ENCODE peak calls at places on chromosomes 1 and 21, in five cellular contexts. H is tibial artery, A is progenitor cell of endocrine pancreas, L is HFFc6, U is GM06990. Q is an unnamed sample.
A peak's percentile ranks its signal among the peaks of the same experiment; 100 is the strongest.

GRCh38 chr21:34195365-34195764 is 122.0 kb downstream of the MRPS6 start:
- DNase-seq in H (no peak), L (no peak), A (no peak), U (no peak), Q (no peak)

GRCh38 chr1:174991473-174991872 is 8.3 kb upstream of the CACYBP start:
- DNase-seq in L (no peak), A (no peak), H (no peak), U (no peak), Q (no peak)

GRCh38 chr1:184112176-184112948 is 60.8 kb downstream of the TSEN15 start:
- DNase-seq in L (no peak), A (no peak), U (no peak), H (no peak), Q (no peak)

GRCh38 chr1:21631944-21632887 is 36.9 kb downstream of the RAP1GAP start:
- DNase-seq in U (no peak), L (no peak), H (no peak), A (no peak), Q (no peak)

GRCh38 chr21:44996501-44996921 is 56.7 kb downstream of the SLX9 start:
- DNase-seq in U (no peak), L (no peak), A (no peak), H (no peak), Q (no peak)

GRCh38 chr1:97630968-97631367 is 289.9 kb downstream of the DPYD start:
- DNase-seq in L (no peak), U (no peak), A (no peak), H (no peak), Q (no peak)

GRCh38 chr21:15190412-15190811 is 125.6 kb upstream of the NRIP1 start:
- DNase-seq in H (no peak), L (no peak), A (no peak), U (no peak), Q (no peak)

GRCh38 chr1:211811126-211811525 is 19.4 kb downstream of the LPGAT1 start:
- DNase-seq in H (no peak), A (no peak), U (no peak), L (no peak), Q (no peak)

GRCh38 chr1:156727914-156728598 is at the start of gene METTL25B:
- DNase-seq in H (peak; percentile 75), A (peak; percentile 67), L (peak; percentile 70), U (peak; percentile 88), Q (peak; percentile 82)

GRCh38 chr1:179001451-179001850 is 24.2 kb upstream of the FAM20B start:
- DNase-seq in H (no peak), L (no peak), U (no peak), A (no peak), Q (no peak)

GRCh38 chr21:40166291-40166843 is 299.1 kb downstream of the PCP4 start:
- DNase-seq in U (no peak), L (peak; percentile 37), H (no peak), A (no peak), Q (no peak)

GRCh38 chr1:63557365-63557987 is 34.2 kb downstream of the EFCAB7 start:
- DNase-seq in A (no peak), H (no peak), L (peak; percentile 42), U (no peak), Q (no peak)

GRCh38 chr1:22646359-22646758 is 2.9 kb downstream of the C1QC start:
- DNase-seq in L (no peak), U (no peak), H (no peak), A (no peak), Q (no peak)

GRCh38 chr1:169111472-169111871 is 5.0 kb downstream of the ATP1B1 start:
- DNase-seq in L (no peak), A (no peak), U (no peak), H (no peak), Q (no peak)

GRCh38 chr21:42219606-42220137 is 732 bp downstream of the ABCG1 start:
- DNase-seq in A (no peak), L (no peak), H (no peak), U (no peak), Q (peak; percentile 62)

GRCh38 chr1:30690115-30690645 is 33.2 kb downstream of the MATN1 start:
- DNase-seq in L (no peak), H (no peak), A (no peak), U (no peak), Q (no peak)

GRCh38 chr1:3945222-3945621 is 45.1 kb upstream of the C1orf174 start:
- DNase-seq in H (no peak), U (no peak), A (no peak), L (no peak), Q (no peak)

GRCh38 chr1:173527151-173527826 is 50.2 kb downstream of the PRDX6 start:
- DNase-seq in A (no peak), H (peak; percentile 40), U (no peak), L (no peak), Q (no peak)

DNA sequence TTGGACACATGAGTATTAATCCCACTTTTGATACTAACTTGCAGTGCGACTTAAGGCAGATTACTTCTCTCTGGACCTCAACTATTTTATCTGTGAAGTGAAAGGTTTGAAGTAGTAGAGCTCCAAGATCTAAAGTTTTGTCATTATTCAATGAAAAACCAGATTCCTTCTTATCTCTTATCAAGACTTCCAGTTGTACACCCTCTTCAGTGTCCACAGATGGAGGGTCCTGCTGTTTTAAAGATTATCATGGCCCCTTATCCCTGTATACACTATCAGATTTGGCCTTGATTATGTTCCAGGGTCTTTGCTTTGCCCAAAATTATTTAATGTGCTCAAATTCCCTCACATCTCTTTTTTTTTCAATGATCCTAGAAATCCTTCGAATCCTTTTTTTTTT is 1.1 kb downstream of the C1orf50 start:
- DNase-seq in L (no peak), A (no peak), U (no peak), H (no peak), Q (no peak)
- TF ChIP-seq CTCF in L (no peak), A (no peak), U (no peak), H (no peak), Q (no peak)

GRCh38 chr1:8992936-8993687 is 33.1 kb downstream of the SLC2A7 start:
- DNase-seq in L (no peak), A (no peak), U (no peak), H (no peak), Q (no peak)
- TF ChIP-seq CTCF in L (peak; percentile 71), A (peak; percentile 13), U (peak; percentile 4), H (no peak), Q (peak; percentile 54)

DNA sequence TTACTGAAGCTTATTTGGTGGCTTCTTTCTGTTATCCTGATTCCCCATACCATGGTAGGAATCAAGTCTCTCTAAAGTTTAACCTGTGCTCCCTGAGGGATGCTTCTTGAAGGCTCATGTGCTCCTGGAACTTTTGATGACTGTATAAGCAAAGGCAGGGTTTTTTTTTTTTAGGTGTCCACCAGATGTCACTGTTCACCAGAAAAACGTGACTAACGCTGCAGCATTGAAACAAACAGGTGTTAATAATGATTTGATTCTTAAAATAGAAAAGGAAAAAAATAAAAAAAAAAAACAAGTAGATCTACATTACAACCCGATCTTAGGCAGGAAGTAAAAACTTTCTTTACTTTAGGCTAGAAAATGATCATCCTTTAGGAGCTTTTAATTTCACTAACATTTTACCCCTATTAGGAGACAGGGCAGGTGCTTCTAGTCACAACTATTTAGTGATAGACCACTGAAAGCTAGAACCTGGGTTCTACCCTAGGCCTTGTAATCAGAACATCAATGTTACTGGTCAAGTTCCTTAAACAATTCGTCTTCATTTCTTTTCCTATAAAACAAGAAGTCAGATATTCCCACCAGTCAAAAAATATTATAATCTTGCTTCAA is 223.0 kb downstream of the PLA2G4A start:
- DNase-seq in L (peak; percentile 5), A (no peak), H (no peak), U (peak; percentile 26), Q (no peak)
- TF ChIP-seq CTCF in L (peak; percentile 84), A (peak; percentile 73), H (no peak), U (peak; percentile 51), Q (peak; percentile 58)

DNA sequence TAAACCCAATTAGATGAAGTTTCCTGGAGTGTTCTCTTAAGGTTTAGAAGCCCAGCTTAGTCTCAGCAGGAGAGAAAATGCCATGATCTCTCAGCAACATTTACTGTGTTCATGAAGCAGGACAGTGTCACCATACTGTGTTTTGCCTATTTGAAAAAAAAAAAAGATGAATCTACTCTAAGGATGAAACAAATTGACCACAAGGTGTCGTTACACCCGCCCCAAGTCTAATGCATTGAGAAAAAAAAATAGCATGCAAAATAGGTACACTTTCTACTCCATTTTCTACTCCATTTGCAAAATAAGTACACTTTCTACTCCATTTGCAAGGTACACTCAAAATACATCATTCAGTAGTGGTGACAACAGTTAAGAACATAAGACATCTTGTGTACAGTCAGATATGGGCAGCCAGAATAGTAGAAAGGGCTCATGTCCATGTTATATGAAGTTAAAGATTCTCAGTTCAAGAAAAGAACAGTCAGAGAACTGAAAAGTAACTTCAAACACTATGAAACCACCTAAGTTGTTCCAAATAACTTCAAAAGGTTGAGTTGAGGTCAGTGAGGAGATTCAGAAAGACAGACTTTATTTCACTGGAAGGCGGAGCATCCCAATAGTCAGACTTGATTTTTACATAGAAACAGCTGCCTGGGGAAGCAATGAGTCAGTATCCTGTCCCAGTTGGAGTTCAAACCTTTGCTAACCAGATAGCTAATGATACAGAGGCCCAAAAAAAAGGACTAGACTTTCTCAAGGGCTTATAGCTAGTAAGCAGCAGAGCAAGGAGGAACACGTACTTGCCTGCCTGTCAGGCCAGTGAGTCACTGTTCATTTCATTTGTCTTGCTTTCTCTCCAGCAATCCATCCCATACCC is 13.3 kb downstream of the PLPPR5 start:
- DNase-seq in H (no peak), A (no peak), L (peak; percentile 81), U (no peak), Q (no peak)
- TF ChIP-seq CTCF in H (no peak), A (peak; percentile 55), L (peak; percentile 46), U (peak; percentile 50), Q (no peak)

GRCh38 chr1:33165809-33166208 is 16.0 kb downstream of the TRIM62 start:
- DNase-seq in U (no peak), H (no peak), L (no peak), A (no peak), Q (no peak)

GRCh38 chr1:33167650-33168447 is 14.0 kb downstream of the TRIM62 start:
- DNase-seq in A (no peak), L (no peak), H (no peak), U (no peak), Q (peak; percentile 1)

GRCh38 chr1:33169290-33170055 is 12.4 kb downstream of the TRIM62 start:
- DNase-seq in A (no peak), L (peak; percentile 34), H (no peak), U (no peak), Q (peak; percentile 26)

GRCh38 chr1:33170351-33171274 is 11.2 kb downstream of the TRIM62 start:
- DNase-seq in H (no peak), A (no peak), L (no peak), U (no peak), Q (peak; percentile 17)

GRCh38 chr1:33168556-33169289 is 13.1 kb downstream of the TRIM62 start:
- DNase-seq in U (no peak), L (no peak), H (no peak), A (no peak), Q (peak; percentile 15)
- TF ChIP-seq CTCF in U (peak; percentile 9), L (peak; percentile 5), H (no peak), A (no peak), Q (no peak)

GRCh38 chr1:228336308-228337030 is 70.2 kb downstream of the TRIM11 start:
- DNase-seq in H (peak; percentile 13), L (no peak), U (no peak), A (no peak), Q (peak; percentile 30)
- TF ChIP-seq CTCF in H (no peak), L (no peak), U (no peak), A (no peak), Q (no peak)

GRCh38 chr1:160354388-160354985 is 11.3 kb downstream of the NCSTN start:
- DNase-seq in U (no peak), L (no peak), H (no peak), A (no peak), Q (no peak)
- TF ChIP-seq CTCF in U (peak; percentile 63), L (peak; percentile 74), H (no peak), A (peak; percentile 56), Q (peak; percentile 52)

Q was measured in CD14-positive monocyte.